ENCODE peak calls at places on chromosomes 5 and 9, in eight cellular contexts. One of them, this sample, is unnamed.

GRCh38 chr9:33659915-33660314 is 135.4 kb upstream of the PRSS3 start:
- DNase-seq in NCI-H1694 treated with DMSO at 0.1 percent for 48 hours: no peak
- DNase-seq in bronchial epithelial cell: no peak
- DNase-seq in activated naive CD4-positive, alpha-beta T cell treated with anti-CD3 and anti-CD28 coated beads for 36 hours: no peak
- DNase-seq in iris pigment epithelial cell: no peak
- DNase-seq in left cardiac atrium: no peak
- DNase-seq in uterus: no peak
- DNase-seq in aorta: no peak
- DNase-seq in this sample: no peak

GRCh38 chr9:128374221-128374675 is 3.1 kb downstream of the URM1 start:
- DNase-seq in NCI-H1694 treated with DMSO at 0.1 percent for 48 hours: no peak
- DNase-seq in bronchial epithelial cell: no peak
- DNase-seq in activated naive CD4-positive, alpha-beta T cell treated with anti-CD3 and anti-CD28 coated beads for 36 hours: no peak
- DNase-seq in iris pigment epithelial cell: no peak
- DNase-seq in left cardiac atrium: no peak
- DNase-seq in uterus: no peak
- DNase-seq in aorta: no peak
- DNase-seq in this sample: no peak

GRCh38 chr5:79512692-79513518 is 1.0 kb downstream of the HOMER1 start:
- DNase-seq in NCI-H1694 treated with DMSO at 0.1 percent for 48 hours: peak; percentile 33
- DNase-seq in bronchial epithelial cell: peak; percentile 30
- DNase-seq in activated naive CD4-positive, alpha-beta T cell treated with anti-CD3 and anti-CD28 coated beads for 36 hours: peak; percentile 12
- DNase-seq in iris pigment epithelial cell: peak; percentile 24
- DNase-seq in left cardiac atrium: no peak
- DNase-seq in uterus: no peak
- DNase-seq in aorta: no peak
- DNase-seq in this sample: peak; percentile 21

GRCh38 chr5:71587709-71588532 is 781 bp downstream of the MCCC2 start:
- DNase-seq in NCI-H1694 treated with DMSO at 0.1 percent for 48 hours: no peak
- DNase-seq in bronchial epithelial cell: no peak
- DNase-seq in activated naive CD4-positive, alpha-beta T cell treated with anti-CD3 and anti-CD28 coated beads for 36 hours: peak; percentile 34
- DNase-seq in iris pigment epithelial cell: no peak
- DNase-seq in left cardiac atrium: no peak
- DNase-seq in uterus: no peak
- DNase-seq in aorta: no peak
- DNase-seq in this sample: peak; percentile 35

GRCh38 chr9:96069821-96070220 is 194.3 kb downstream of the ERCC6L2 start:
- DNase-seq in NCI-H1694 treated with DMSO at 0.1 percent for 48 hours: no peak
- DNase-seq in bronchial epithelial cell: no peak
- DNase-seq in activated naive CD4-positive, alpha-beta T cell treated with anti-CD3 and anti-CD28 coated beads for 36 hours: no peak
- DNase-seq in iris pigment epithelial cell: no peak
- DNase-seq in left cardiac atrium: no peak
- DNase-seq in uterus: no peak
- DNase-seq in aorta: no peak
- DNase-seq in this sample: no peak

GRCh38 chr5:84682531-84682930 is 297.9 kb upstream of the EDIL3 start:
- DNase-seq in NCI-H1694 treated with DMSO at 0.1 percent for 48 hours: no peak
- DNase-seq in bronchial epithelial cell: no peak
- DNase-seq in activated naive CD4-positive, alpha-beta T cell treated with anti-CD3 and anti-CD28 coated beads for 36 hours: no peak
- DNase-seq in iris pigment epithelial cell: no peak
- DNase-seq in left cardiac atrium: no peak
- DNase-seq in uterus: no peak
- DNase-seq in aorta: no peak
- DNase-seq in this sample: no peak

GRCh38 chr5:59450245-59450644 is 443.3 kb downstream of the PDE4D start:
- DNase-seq in NCI-H1694 treated with DMSO at 0.1 percent for 48 hours: no peak
- DNase-seq in bronchial epithelial cell: no peak
- DNase-seq in activated naive CD4-positive, alpha-beta T cell treated with anti-CD3 and anti-CD28 coated beads for 36 hours: no peak
- DNase-seq in iris pigment epithelial cell: no peak
- DNase-seq in left cardiac atrium: no peak
- DNase-seq in uterus: no peak
- DNase-seq in aorta: no peak
- DNase-seq in this sample: no peak

GRCh38 chr9:136994885-136995224 is 1.5 kb downstream of the CLIC3 start:
- DNase-seq in NCI-H1694 treated with DMSO at 0.1 percent for 48 hours: no peak
- DNase-seq in bronchial epithelial cell: no peak
- DNase-seq in activated naive CD4-positive, alpha-beta T cell treated with anti-CD3 and anti-CD28 coated beads for 36 hours: no peak
- DNase-seq in iris pigment epithelial cell: no peak
- DNase-seq in left cardiac atrium: no peak
- DNase-seq in uterus: no peak
- DNase-seq in aorta: no peak
- DNase-seq in this sample: no peak

GRCh38 chr5:63573402-63573801 is 388.8 kb downstream of the HTR1A start:
- DNase-seq in NCI-H1694 treated with DMSO at 0.1 percent for 48 hours: no peak
- DNase-seq in bronchial epithelial cell: no peak
- DNase-seq in activated naive CD4-positive, alpha-beta T cell treated with anti-CD3 and anti-CD28 coated beads for 36 hours: no peak
- DNase-seq in iris pigment epithelial cell: no peak
- DNase-seq in left cardiac atrium: no peak
- DNase-seq in uterus: no peak
- DNase-seq in aorta: no peak
- DNase-seq in this sample: no peak

GRCh38 chr9:21070171-21070571 is 7.6 kb downstream of the IFNB1 start:
- DNase-seq in NCI-H1694 treated with DMSO at 0.1 percent for 48 hours: no peak
- DNase-seq in bronchial epithelial cell: peak; percentile 90
- DNase-seq in activated naive CD4-positive, alpha-beta T cell treated with anti-CD3 and anti-CD28 coated beads for 36 hours: no peak
- DNase-seq in iris pigment epithelial cell: peak; percentile 97
- DNase-seq in left cardiac atrium: peak; percentile 53
- DNase-seq in uterus: peak; percentile 35
- DNase-seq in aorta: no peak
- DNase-seq in this sample: no peak

GRCh38 chr5:139796061-139796806 is 626 bp downstream of the PSD2 start:
- DNase-seq in NCI-H1694 treated with DMSO at 0.1 percent for 48 hours: no peak
- DNase-seq in bronchial epithelial cell: no peak
- DNase-seq in activated naive CD4-positive, alpha-beta T cell treated with anti-CD3 and anti-CD28 coated beads for 36 hours: no peak
- DNase-seq in iris pigment epithelial cell: no peak
- DNase-seq in left cardiac atrium: no peak
- DNase-seq in uterus: no peak
- DNase-seq in aorta: no peak
- DNase-seq in this sample: no peak

GRCh38 chr9:110256142-110256391 is 240 bp downstream of the TXN start:
- DNase-seq in NCI-H1694 treated with DMSO at 0.1 percent for 48 hours: no peak
- DNase-seq in bronchial epithelial cell: no peak
- DNase-seq in activated naive CD4-positive, alpha-beta T cell treated with anti-CD3 and anti-CD28 coated beads for 36 hours: no peak
- DNase-seq in iris pigment epithelial cell: no peak
- DNase-seq in left cardiac atrium: no peak
- DNase-seq in uterus: no peak
- DNase-seq in aorta: no peak
- DNase-seq in this sample: no peak

GRCh38 chr5:149824115-149824514 is 94.0 kb downstream of the PPARGC1B start:
- DNase-seq in NCI-H1694 treated with DMSO at 0.1 percent for 48 hours: no peak
- DNase-seq in bronchial epithelial cell: no peak
- DNase-seq in activated naive CD4-positive, alpha-beta T cell treated with anti-CD3 and anti-CD28 coated beads for 36 hours: no peak
- DNase-seq in iris pigment epithelial cell: no peak
- DNase-seq in left cardiac atrium: no peak
- DNase-seq in uterus: no peak
- DNase-seq in aorta: no peak
- DNase-seq in this sample: no peak

GRCh38 chr5:133253661-133254060 is 201.8 kb downstream of the HSPA4 start:
- DNase-seq in NCI-H1694 treated with DMSO at 0.1 percent for 48 hours: no peak
- DNase-seq in bronchial epithelial cell: no peak
- DNase-seq in activated naive CD4-positive, alpha-beta T cell treated with anti-CD3 and anti-CD28 coated beads for 36 hours: no peak
- DNase-seq in iris pigment epithelial cell: no peak
- DNase-seq in left cardiac atrium: no peak
- DNase-seq in uterus: no peak
- DNase-seq in aorta: no peak
- DNase-seq in this sample: no peak

GRCh38 chr5:145778144-145778900 is 56.8 kb downstream of the PRELID2 start:
- DNase-seq in NCI-H1694 treated with DMSO at 0.1 percent for 48 hours: no peak
- DNase-seq in bronchial epithelial cell: no peak
- DNase-seq in activated naive CD4-positive, alpha-beta T cell treated with anti-CD3 and anti-CD28 coated beads for 36 hours: no peak
- DNase-seq in iris pigment epithelial cell: peak; percentile 7
- DNase-seq in left cardiac atrium: peak; percentile 43
- DNase-seq in uterus: no peak
- DNase-seq in aorta: no peak
- DNase-seq in this sample: no peak

GRCh38 chr9:75960561-75960960 is 70.1 kb downstream of the PCSK5 start:
- DNase-seq in NCI-H1694 treated with DMSO at 0.1 percent for 48 hours: no peak
- DNase-seq in bronchial epithelial cell: no peak
- DNase-seq in activated naive CD4-positive, alpha-beta T cell treated with anti-CD3 and anti-CD28 coated beads for 36 hours: no peak
- DNase-seq in iris pigment epithelial cell: no peak
- DNase-seq in left cardiac atrium: peak; percentile 39
- DNase-seq in uterus: no peak
- DNase-seq in aorta: no peak
- DNase-seq in this sample: no peak

GRCh38 chr5:154385236-154385512 is 60.6 kb upstream of the SAP30L start:
- DNase-seq in NCI-H1694 treated with DMSO at 0.1 percent for 48 hours: no peak
- DNase-seq in bronchial epithelial cell: no peak
- DNase-seq in activated naive CD4-positive, alpha-beta T cell treated with anti-CD3 and anti-CD28 coated beads for 36 hours: no peak
- DNase-seq in iris pigment epithelial cell: no peak
- DNase-seq in left cardiac atrium: no peak
- DNase-seq in uterus: no peak
- DNase-seq in aorta: no peak
- DNase-seq in this sample: no peak

GRCh38 chr9:36092509-36093215 is 43.9 kb upstream of the GLIPR2 start:
- DNase-seq in NCI-H1694 treated with DMSO at 0.1 percent for 48 hours: no peak
- DNase-seq in bronchial epithelial cell: no peak
- DNase-seq in activated naive CD4-positive, alpha-beta T cell treated with anti-CD3 and anti-CD28 coated beads for 36 hours: peak; percentile 58
- DNase-seq in iris pigment epithelial cell: peak; percentile 41
- DNase-seq in left cardiac atrium: no peak
- DNase-seq in uterus: no peak
- DNase-seq in aorta: no peak
- DNase-seq in this sample: peak; percentile 60

GRCh38 chr9:128485414-128485855 is 19.1 kb upstream of the GLE1 start:
- DNase-seq in NCI-H1694 treated with DMSO at 0.1 percent for 48 hours: no peak
- DNase-seq in bronchial epithelial cell: no peak
- DNase-seq in activated naive CD4-positive, alpha-beta T cell treated with anti-CD3 and anti-CD28 coated beads for 36 hours: no peak
- DNase-seq in iris pigment epithelial cell: no peak
- DNase-seq in left cardiac atrium: no peak
- DNase-seq in uterus: no peak
- DNase-seq in aorta: peak; percentile 55
- DNase-seq in this sample: no peak

GRCh38 chr5:143179126-143179740 is 224.3 kb downstream of the NR3C1 start:
- DNase-seq in NCI-H1694 treated with DMSO at 0.1 percent for 48 hours: no peak
- DNase-seq in bronchial epithelial cell: no peak
- DNase-seq in activated naive CD4-positive, alpha-beta T cell treated with anti-CD3 and anti-CD28 coated beads for 36 hours: no peak
- DNase-seq in iris pigment epithelial cell: no peak
- DNase-seq in left cardiac atrium: no peak
- DNase-seq in uterus: no peak
- DNase-seq in aorta: no peak
- DNase-seq in this sample: no peak

GRCh38 chr5:32193591-32193990 is 19.5 kb upstream of the GOLPH3 start:
- DNase-seq in NCI-H1694 treated with DMSO at 0.1 percent for 48 hours: peak; percentile 89
- DNase-seq in bronchial epithelial cell: peak; percentile 39
- DNase-seq in activated naive CD4-positive, alpha-beta T cell treated with anti-CD3 and anti-CD28 coated beads for 36 hours: no peak
- DNase-seq in iris pigment epithelial cell: peak; percentile 85
- DNase-seq in left cardiac atrium: peak; percentile 94
- DNase-seq in uterus: peak; percentile 52
- DNase-seq in aorta: peak; percentile 94
- DNase-seq in this sample: no peak